ENCODE peak calls at places on chromosomes 3 and 15, in nine cellular contexts. X is gastrocnemius medialis, E is tibial nerve, P is psoas muscle, S is left ventricle myocardium inferior, V is fibroblast of mammary gland, A is heart left ventricle, N is bronchial epithelial cell, M is brain microvascular endothelial cell. U is an unnamed sample.
A peak's percentile ranks its signal among the peaks of the same experiment; 100 is the strongest.

GRCh38 chr3:14602804-14603644 is 48.5 kb upstream of the CCDC174 start:
- DNase-seq in X (no peak), E (no peak), P (no peak), S (no peak), V (no peak), A (no peak), N (no peak), M (no peak), U (no peak)

GRCh38 chr15:41876007-41876406 is 17.8 kb downstream of the SPTBN5 start:
- DNase-seq in X (no peak), E (no peak), P (no peak), S (no peak), V (no peak), A (no peak), N (no peak), M (no peak), U (no peak)

GRCh38 chr15:101469520-101470288 is 19.8 kb downstream of the PCSK6 start:
- DNase-seq in X (no peak), E (no peak), P (no peak), S (no peak), V (no peak), A (peak; percentile 58), N (no peak), M (no peak), U (no peak)

GRCh38 chr3:46380471-46381215 is 9.9 kb downstream of the CCR5 start:
- DNase-seq in X (peak; percentile 52), E (no peak), P (no peak), S (no peak), V (no peak), A (no peak), N (peak; percentile 33), M (no peak), U (no peak)

GRCh38 chr3:122921791-122922651 is 105.5 kb downstream of the SEMA5B start:
- DNase-seq in X (no peak), E (no peak), P (no peak), S (no peak), V (no peak), A (no peak), N (no peak), M (no peak), U (no peak)

GRCh38 chr3:126447456-126448106 is 28.1 kb downstream of the ZXDC start:
- DNase-seq in X (no peak), E (no peak), P (no peak), S (no peak), V (no peak), A (no peak), N (no peak), M (no peak), U (no peak)

GRCh38 chr3:25313286-25313685 is 114.8 kb upstream of the RARB start:
- DNase-seq in X (no peak), E (no peak), P (no peak), S (no peak), V (no peak), A (no peak), N (peak; percentile 14), M (no peak), U (no peak)

GRCh38 chr3:171770689-171771620 is 39.3 kb downstream of the PLD1 start:
- DNase-seq in X (peak; percentile 29), E (no peak), P (no peak), S (no peak), V (peak; percentile 90), A (peak; percentile 49), N (peak; percentile 91), M (peak; percentile 80), U (peak; percentile 63)

GRCh38 chr3:9192238-9192637 is 57.2 kb downstream of the SRGAP3 start:
- DNase-seq in X (no peak), E (no peak), P (no peak), S (no peak), V (no peak), A (no peak), N (no peak), M (no peak), U (no peak)

GRCh38 chr15:81427176-81427575 is 53.2 kb upstream of the TMC3 start:
- DNase-seq in X (no peak), E (no peak), P (no peak), S (no peak), V (no peak), A (no peak), N (no peak), M (no peak), U (no peak)

GRCh38 chr3:150078983-150079739 is 108.5 kb upstream of the PFN2 start:
- DNase-seq in X (no peak), E (no peak), P (no peak), S (no peak), V (peak; percentile 93), A (no peak), N (peak; percentile 93), M (peak; percentile 94), U (peak; percentile 85)

GRCh38 chr3:195441476-195441970 is 1.3 kb downstream of the ACAP2 start:
- DNase-seq in X (no peak), E (no peak), P (no peak), S (no peak), V (no peak), A (no peak), N (no peak), M (no peak), U (no peak)

GRCh38 chr3:61832375-61833229 is 271.2 kb downstream of the PTPRG start:
- DNase-seq in X (no peak), E (no peak), P (no peak), S (no peak), V (no peak), A (no peak), N (no peak), M (no peak), U (no peak)

GRCh38 chr15:63500265-63501250 is 3.8 kb upstream of the USP3 start:
- DNase-seq in X (no peak), E (no peak), P (no peak), S (no peak), V (no peak), A (no peak), N (no peak), M (no peak), U (no peak)
- H3K4me3 ChIP-seq in X (peak overlapping the region; percentile 19), E (no peak overlapping the region), P (peak overlapping the region; percentile 44), S (peak overlapping the region; percentile 52), V (peak overlapping the region; percentile 33), A (peak overlapping the region; percentile 31), N (no peak overlapping the region), M (no peak overlapping the region), U (no peak overlapping the region)

DNA sequence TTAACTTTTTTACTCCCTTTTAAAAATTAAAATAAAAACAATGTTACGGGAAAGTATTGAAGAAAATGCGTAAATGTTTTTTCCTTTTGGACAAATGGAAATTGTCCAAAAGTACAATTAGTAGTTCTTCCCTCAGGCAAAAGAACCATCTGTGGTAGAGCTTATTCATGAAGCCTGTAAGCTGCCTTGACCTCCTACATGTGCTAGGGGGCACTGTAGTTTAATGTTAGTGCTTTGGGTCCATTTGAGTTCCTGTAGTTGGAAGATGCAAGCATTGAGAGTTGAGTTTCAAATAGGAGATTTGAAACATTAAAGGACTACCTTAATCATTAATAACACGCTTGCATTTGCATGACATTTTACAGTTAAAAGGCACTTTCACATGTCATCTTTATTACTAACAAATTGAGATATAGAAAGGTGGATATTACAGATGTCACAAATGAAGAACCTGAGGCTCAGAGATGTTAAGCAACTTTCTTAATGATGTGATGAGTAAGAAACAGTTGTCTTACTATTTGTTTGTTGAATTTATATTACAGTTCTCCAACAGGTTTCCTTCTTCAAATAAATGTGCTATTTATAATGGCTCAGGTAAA is 1.8 kb upstream of the ZNF385D start:
- DNase-seq in X (peak; percentile 12), E (no peak), P (no peak), S (no peak), V (peak; percentile 85), A (peak; percentile 29), N (peak; percentile 71), M (peak; percentile 62), U (no peak)
- TF ChIP-seq CTCF in X (no peak), E (peak; percentile 42), P (peak; percentile 70), S (peak; percentile 86), V (peak; percentile 87), A (peak; percentile 64), N (peak; percentile 64), M (peak; percentile 79), U (peak; percentile 60)

GRCh38 chr3:130748981-130749380 is 2.4 kb upstream of the PIK3R4 start:
- DNase-seq in X (no peak), E (no peak), P (no peak), S (no peak), V (peak; percentile 41), A (no peak), N (no peak), M (no peak), U (peak; percentile 41)

GRCh38 chr3:130746296-130747039 is at the start of gene PIK3R4:
- DNase-seq in X (peak; percentile 91), E (peak; percentile 91), P (peak; percentile 88), S (peak; percentile 89), V (peak; percentile 98), A (peak; percentile 93), N (peak; percentile 99), M (peak; percentile 99), U (peak; percentile 87)

GRCh38 chr3:130743354-130743753 is 3.3 kb downstream of the PIK3R4 start:
- DNase-seq in X (no peak), E (no peak), P (no peak), S (no peak), V (no peak), A (no peak), N (no peak), M (no peak), U (no peak)

DNA sequence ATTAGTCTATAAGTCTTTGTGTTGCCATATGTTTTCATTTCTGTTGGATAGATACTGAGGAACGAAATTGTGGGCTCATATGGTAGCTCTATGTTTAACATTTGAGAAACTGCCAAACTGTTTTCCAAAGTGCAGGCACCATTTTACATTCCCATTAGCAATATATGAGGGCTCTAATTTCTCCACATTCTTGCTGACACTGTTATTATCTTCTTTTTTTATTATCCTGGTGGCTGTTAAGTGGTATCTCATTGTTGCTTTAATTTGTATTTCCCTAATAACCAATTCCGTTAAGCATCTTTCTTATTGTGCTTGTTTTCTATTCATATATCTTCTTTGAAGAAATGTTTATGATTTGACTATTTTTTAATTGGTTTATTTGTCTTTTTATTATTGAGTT is 1.9 kb upstream of the PIK3R4 start:
- DNase-seq in X (no peak), E (no peak), P (no peak), S (no peak), V (no peak), A (no peak), N (no peak), M (no peak), U (no peak)
- H3K4me3 ChIP-seq in X (peak overlapping the region; percentile 89), E (no peak overlapping the region), P (no peak overlapping the region), S (no peak overlapping the region), V (peak overlapping the region; percentile 46), A (no peak overlapping the region), N (no peak overlapping the region), M (peak overlapping the region; percentile 56), U (peak overlapping the region; percentile 57)

DNA sequence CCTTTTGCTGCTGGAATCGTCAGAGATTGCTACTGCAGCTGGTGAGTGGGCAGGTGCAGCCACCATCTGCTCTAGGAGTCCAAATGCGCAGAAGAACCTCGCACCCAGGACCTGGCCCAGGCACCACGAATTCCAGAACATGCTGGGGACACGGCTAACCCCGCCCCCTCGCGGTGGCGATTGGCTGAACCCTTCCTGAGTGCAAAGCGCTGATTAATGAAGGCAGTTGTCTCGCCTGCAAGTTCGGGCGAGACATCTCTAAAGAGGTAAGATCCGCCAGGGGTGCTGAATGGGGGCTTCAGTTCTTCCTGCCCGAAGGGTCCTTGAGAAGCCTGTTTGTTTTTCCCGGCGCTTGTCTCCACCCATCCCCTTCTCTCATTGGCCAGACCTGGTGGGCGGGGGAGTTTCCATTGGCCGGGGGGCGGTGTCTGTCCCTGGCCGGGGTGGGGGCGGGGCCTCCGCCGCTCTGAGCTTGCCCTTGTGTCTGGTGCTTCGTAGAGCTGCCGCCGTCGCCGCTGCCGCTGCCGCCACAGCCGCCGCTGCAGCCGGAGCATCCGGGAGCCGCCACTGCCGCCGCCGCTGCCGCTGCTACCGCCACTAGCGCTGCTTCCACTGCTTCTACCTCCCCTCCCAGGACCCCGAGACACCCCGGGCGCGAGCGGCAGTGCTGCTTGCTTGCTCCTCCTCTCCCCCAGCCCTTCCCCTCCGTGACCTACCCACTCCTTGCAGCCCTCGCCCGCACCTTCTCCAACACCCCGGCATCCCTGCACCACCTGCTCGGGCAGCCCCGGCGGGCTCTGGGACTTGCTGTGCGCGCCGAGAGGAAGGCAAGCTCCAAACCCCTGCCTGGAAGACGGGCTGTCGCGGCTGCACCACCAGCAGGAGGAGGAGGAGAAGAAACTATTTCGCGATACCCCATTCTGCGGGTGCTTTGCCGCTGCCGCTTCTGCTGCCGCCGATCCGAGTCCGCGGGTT is at the start of gene CADM2:
- DNase-seq in X (peak; percentile 93), E (peak; percentile 81), P (peak; percentile 90), S (peak; percentile 86), V (peak; percentile 52), A (peak; percentile 89), N (peak; percentile 65), M (peak; percentile 84), U (no peak)
- TF ChIP-seq CTCF in X (no peak), E (peak; percentile 58), P (peak; percentile 28), S (no peak), V (no peak), A (no peak), N (peak; percentile 26), M (peak; percentile 44), U (no peak)

U was measured in AG04449.